ENCODE peak calls at places on chromosomes 13 and 19, in seven cellular contexts. U, O, Y, I, P, W and D are unnamed samples.
A peak's percentile ranks its signal among the peaks of the same experiment; 100 is the strongest.

GRCh38 chr19:54188224-54188871 is 1.0 kb downstream of the MBOAT7 start:
- DNase-seq in O (no peak), W (peak; percentile 43), Y (no peak), P (peak; percentile 30), I (no peak), U (peak; percentile 78), D (peak; percentile 32)

GRCh38 chr13:94494021-94494420 is 14.5 kb upstream of the DCT start:
- DNase-seq in I (no peak), O (no peak), W (no peak), P (no peak), Y (no peak), U (no peak), D (no peak)

GRCh38 chr19:6766357-6767080 is 716 bp downstream of the SH2D3A start:
- DNase-seq in W (no peak), U (no peak), I (no peak), Y (no peak), P (no peak), O (no peak), D (no peak)

GRCh38 chr13:37667631-37668161 is 69.1 kb upstream of the POSTN start:
- DNase-seq in I (no peak), O (no peak), W (no peak), Y (no peak), P (peak; percentile 74), U (no peak), D (no peak)

GRCh38 chr19:34120846-34121639 is 51.3 kb upstream of the LSM14A start:
- DNase-seq in I (no peak), W (no peak), Y (peak; percentile 30), P (peak; percentile 50), O (no peak), U (no peak), D (peak; percentile 30)

GRCh38 chr19:18020212-18021067 is 12.5 kb downstream of the ARRDC2 start:
- DNase-seq in I (no peak), O (peak; percentile 96), Y (peak; percentile 51), U (peak; percentile 75), W (peak; percentile 74), P (peak; percentile 45), D (no peak)

GRCh38 chr19:34224996-34225658 is 29.2 kb upstream of the GARRE1 start:
- DNase-seq in U (no peak), P (peak; percentile 23), O (no peak), W (no peak), Y (no peak), I (no peak), D (no peak)

GRCh38 chr13:41470187-41470586 is 12.8 kb downstream of the RGCC start:
- DNase-seq in Y (no peak), I (no peak), U (no peak), P (no peak), O (no peak), W (no peak), D (no peak)

GRCh38 chr13:71316964-71317363 is 550.0 kb downstream of the DACH1 start:
- DNase-seq in U (no peak), P (no peak), Y (no peak), I (no peak), W (no peak), O (no peak), D (no peak)

DNA sequence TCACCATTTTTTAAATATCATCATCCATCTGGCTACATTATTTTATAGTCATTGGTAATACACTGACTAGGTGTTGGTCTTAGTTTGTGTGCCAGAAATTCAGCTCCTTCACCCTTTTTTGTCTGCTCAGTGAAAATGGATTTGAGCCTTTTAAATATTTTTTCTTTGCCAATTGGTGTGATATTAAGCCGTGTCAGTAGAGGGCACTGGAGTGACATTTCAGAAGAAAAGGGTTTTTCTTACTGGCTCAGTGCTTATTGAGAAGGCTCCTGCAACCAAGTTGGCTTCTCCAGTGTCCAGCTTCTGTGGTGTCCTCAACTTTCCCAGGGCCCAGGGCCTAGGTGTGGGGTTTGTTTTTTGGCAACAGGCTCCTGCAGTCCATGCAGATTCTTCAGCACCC is 546.6 kb downstream of the DACH1 start:
- DNase-seq in I (no peak), O (no peak), W (no peak), Y (peak; percentile 24), U (no peak), P (no peak), D (no peak)
- TF ChIP-seq CTCF in I (peak; percentile 31), O (no peak), W (no peak), Y (peak; percentile 66), U (no peak), P (no peak), D (no peak)

GRCh38 chr13:98346904-98347636 is 170.0 kb upstream of the RNF113B start:
- DNase-seq in P (no peak), U (no peak), I (no peak), O (no peak), Y (no peak), W (no peak), D (no peak)

GRCh38 chr13:98344392-98344791 is 167.3 kb upstream of the RNF113B start:
- DNase-seq in O (no peak), I (no peak), Y (no peak), P (no peak), W (no peak), U (no peak), D (no peak)

GRCh38 chr13:98348476-98348875 is 171.4 kb upstream of the RNF113B start:
- DNase-seq in U (no peak), P (peak; percentile 56), Y (no peak), O (no peak), W (no peak), I (no peak), D (no peak)

GRCh38 chr13:98343461-98343860 is 166.4 kb upstream of the RNF113B start:
- DNase-seq in Y (no peak), U (no peak), P (no peak), O (no peak), W (no peak), I (no peak), D (no peak)

DNA sequence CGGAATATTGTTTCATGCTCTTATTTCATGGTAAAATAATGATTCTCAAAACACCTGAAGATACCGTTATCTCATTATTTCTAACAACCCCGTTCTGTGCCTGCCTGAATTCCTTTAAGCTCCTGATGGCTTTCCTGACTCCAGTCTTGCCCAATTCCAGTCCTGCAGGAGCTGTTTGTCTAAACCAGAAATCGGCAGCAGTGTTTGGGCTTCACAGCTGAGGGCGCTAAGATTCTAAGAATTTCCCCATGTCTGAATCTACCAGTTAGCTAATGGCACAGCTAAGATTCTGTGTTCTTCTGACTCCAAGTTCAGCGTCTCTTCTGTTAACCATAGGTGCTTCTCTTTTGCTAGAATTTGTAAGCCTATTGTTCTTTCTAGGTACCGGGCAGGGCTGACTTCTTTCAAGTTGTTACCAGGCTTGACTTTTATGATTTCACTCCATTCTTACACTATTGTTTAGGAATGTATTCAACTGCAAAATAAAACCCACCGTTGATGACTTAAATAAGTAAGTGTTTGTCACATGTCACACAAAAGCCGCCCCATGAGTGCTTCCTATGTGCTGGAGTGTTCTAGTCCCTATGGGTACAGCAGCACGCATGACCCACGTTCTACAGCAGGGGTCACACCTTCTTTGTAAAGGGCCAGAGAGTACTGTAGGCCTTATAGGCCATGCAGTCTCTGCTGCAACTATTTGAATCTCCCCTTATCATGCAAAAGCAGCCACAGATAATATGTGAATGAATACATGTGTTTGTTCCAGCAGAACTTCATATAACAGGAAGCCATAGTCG is 168.2 kb upstream of the RNF113B start:
- DNase-seq in O (no peak), U (no peak), P (no peak), W (no peak), Y (no peak), I (no peak), D (no peak)
- TF ChIP-seq CTCF in O (no peak), U (no peak), P (no peak), W (no peak), Y (no peak), I (no peak), D (no peak)

GRCh38 chr19:4557186-4557970 is 2.1 kb downstream of the SEMA6B start:
- DNase-seq in O (no peak), U (no peak), W (no peak), Y (no peak), I (no peak), P (no peak), D (no peak)
- TF ChIP-seq CTCF in O (no peak), U (no peak), W (no peak), Y (peak; percentile 38), I (no peak), P (no peak), D (no peak)

GRCh38 chr13:75566658-75567057 is 17.1 kb downstream of the UCHL3 start:
- DNase-seq in O (no peak), Y (peak; percentile 31), U (no peak), W (no peak), I (no peak), P (peak; percentile 75), D (no peak)
- TF ChIP-seq CTCF in O (no peak), Y (peak; percentile 46), U (peak; percentile 32), W (no peak), I (no peak), P (peak; percentile 62), D (no peak)

GRCh38 chr13:91014696-91015095 is 332.8 kb upstream of the MIR17HG start:
- DNase-seq in I (no peak), Y (no peak), U (no peak), W (no peak), O (no peak), P (no peak), D (no peak)

GRCh38 chr13:91020635-91021034 is 326.9 kb upstream of the MIR17HG start:
- DNase-seq in Y (no peak), I (no peak), O (no peak), P (no peak), U (no peak), W (no peak), D (no peak)

GRCh38 chr13:91017669-91018053 is 329.8 kb upstream of the MIR17HG start:
- DNase-seq in Y (no peak), W (no peak), O (no peak), I (no peak), U (no peak), P (no peak), D (no peak)

GRCh38 chr13:91017031-91017668 is 330.3 kb upstream of the MIR17HG start:
- DNase-seq in P (peak; percentile 12), U (no peak), O (no peak), W (no peak), Y (no peak), I (peak; percentile 61), D (no peak)
- TF ChIP-seq CTCF in P (peak; percentile 67), U (peak; percentile 44), O (peak; percentile 29), W (no peak), Y (peak; percentile 59), I (peak; percentile 80), D (no peak)

GRCh38 chr13:40146063-40146462 is 490.6 kb downstream of the COG6 start:
- DNase-seq in W (no peak), U (no peak), O (no peak), I (no peak), P (no peak), Y (no peak), D (no peak)
- TF ChIP-seq CTCF in W (no peak), U (no peak), O (no peak), I (no peak), P (no peak), Y (peak; percentile 15), D (no peak)

DNA sequence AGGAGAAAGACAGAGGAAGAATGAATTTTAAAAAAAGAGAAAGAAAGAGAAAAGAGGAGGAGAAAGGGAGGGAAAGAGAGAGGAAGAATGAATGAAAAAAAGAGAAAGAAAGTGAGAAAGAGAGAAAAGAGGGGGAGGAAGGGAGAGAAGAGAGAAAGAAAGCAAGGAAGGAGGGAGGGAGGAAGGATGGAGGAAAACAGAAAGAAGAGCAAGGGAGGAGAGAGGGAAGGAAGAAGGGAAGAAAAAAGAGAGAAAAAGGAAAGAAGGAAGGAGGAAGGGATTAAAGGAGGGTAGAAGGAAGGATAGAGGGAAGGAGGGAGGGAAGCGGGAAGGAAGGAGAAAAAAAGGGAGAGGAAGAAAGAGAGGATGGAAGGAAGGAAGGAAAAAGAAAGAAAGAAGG is 122.3 kb upstream of the ZNF507 start:
- DNase-seq in Y (no peak), I (no peak), P (no peak), U (no peak), O (no peak), W (no peak), D (no peak)
- TF ChIP-seq CTCF in Y (no peak), I (no peak), P (no peak), U (no peak), O (no peak), W (no peak), D (no peak)

GRCh38 chr13:110565296-110565695 is 3.8 kb upstream of the RAB20 start:
- DNase-seq in Y (no peak), I (no peak), W (no peak), O (no peak), U (no peak), P (no peak), D (no peak)
- TF ChIP-seq CTCF in Y (no peak), I (no peak), W (no peak), O (no peak), U (no peak), P (no peak), D (no peak)